ENCODE peak calls at places on chromosome 1, in six cellular contexts. One of them, this sample, is unnamed.
A peak's percentile ranks its signal among the peaks of the same experiment; 100 is the strongest.

GRCh38 chr1:93603106-93603505 is 78.5 kb downstream of the BCAR3 start:
- DNase-seq in HFF-Myc: no peak
- DNase-seq in HCT116: no peak
- DNase-seq in mucosa of gallbladder: no peak
- DNase-seq in stimulated activated CD8-positive, alpha-beta memory T cell treated with anti-CD3 and anti-CD28 coated beads, Interleukin-2, amount 100 ng/mL, for 1 hour: no peak
- DNase-seq in NCI-H2107: no peak
- DNase-seq in this sample: no peak

GRCh38 chr1:58735591-58735990 is 35.7 kb upstream of the MYSM1 start:
- DNase-seq in HFF-Myc: no peak
- DNase-seq in HCT116: no peak
- DNase-seq in mucosa of gallbladder: no peak
- DNase-seq in stimulated activated CD8-positive, alpha-beta memory T cell treated with anti-CD3 and anti-CD28 coated beads, Interleukin-2, amount 100 ng/mL, for 1 hour: no peak
- DNase-seq in NCI-H2107: no peak
- DNase-seq in this sample: no peak

GRCh38 chr1:12556368-12556930 is 61.6 kb downstream of the DHRS3 start:
- DNase-seq in HFF-Myc: no peak
- DNase-seq in HCT116: no peak
- DNase-seq in mucosa of gallbladder: peak; percentile 71
- DNase-seq in stimulated activated CD8-positive, alpha-beta memory T cell treated with anti-CD3 and anti-CD28 coated beads, Interleukin-2, amount 100 ng/mL, for 1 hour: no peak
- DNase-seq in NCI-H2107: no peak
- DNase-seq in this sample: peak; percentile 50

GRCh38 chr1:198619375-198620140 is 19.3 kb upstream of the PTPRC start:
- DNase-seq in HFF-Myc: no peak
- DNase-seq in HCT116: no peak
- DNase-seq in mucosa of gallbladder: no peak
- DNase-seq in stimulated activated CD8-positive, alpha-beta memory T cell treated with anti-CD3 and anti-CD28 coated beads, Interleukin-2, amount 100 ng/mL, for 1 hour: no peak
- DNase-seq in NCI-H2107: no peak
- DNase-seq in this sample: no peak

GRCh38 chr1:17561252-17561558 is 21.7 kb downstream of the ARHGEF10L start:
- DNase-seq in HFF-Myc: no peak
- DNase-seq in HCT116: no peak
- DNase-seq in mucosa of gallbladder: no peak
- DNase-seq in stimulated activated CD8-positive, alpha-beta memory T cell treated with anti-CD3 and anti-CD28 coated beads, Interleukin-2, amount 100 ng/mL, for 1 hour: no peak
- DNase-seq in NCI-H2107: no peak
- DNase-seq in this sample: no peak

GRCh38 chr1:245797592-245798366 is 643.0 kb downstream of the KIF26B start:
- DNase-seq in HFF-Myc: no peak
- DNase-seq in HCT116: peak; percentile 34
- DNase-seq in mucosa of gallbladder: no peak
- DNase-seq in stimulated activated CD8-positive, alpha-beta memory T cell treated with anti-CD3 and anti-CD28 coated beads, Interleukin-2, amount 100 ng/mL, for 1 hour: no peak
- DNase-seq in NCI-H2107: no peak
- DNase-seq in this sample: no peak

GRCh38 chr1:50279622-50280320 is 143.5 kb downstream of the DMRTA2 start:
- DNase-seq in HFF-Myc: no peak
- DNase-seq in HCT116: no peak
- DNase-seq in mucosa of gallbladder: no peak
- DNase-seq in stimulated activated CD8-positive, alpha-beta memory T cell treated with anti-CD3 and anti-CD28 coated beads, Interleukin-2, amount 100 ng/mL, for 1 hour: no peak
- DNase-seq in NCI-H2107: no peak
- DNase-seq in this sample: no peak

GRCh38 chr1:44630116-44630515 is 44.2 kb downstream of the TMEM53 start:
- DNase-seq in HFF-Myc: no peak
- DNase-seq in HCT116: no peak
- DNase-seq in mucosa of gallbladder: no peak
- DNase-seq in stimulated activated CD8-positive, alpha-beta memory T cell treated with anti-CD3 and anti-CD28 coated beads, Interleukin-2, amount 100 ng/mL, for 1 hour: no peak
- DNase-seq in NCI-H2107: no peak
- DNase-seq in this sample: no peak

GRCh38 chr1:70382682-70383081 is 28.2 kb upstream of the ANKRD13C start:
- DNase-seq in HFF-Myc: no peak
- DNase-seq in HCT116: no peak
- DNase-seq in mucosa of gallbladder: no peak
- DNase-seq in stimulated activated CD8-positive, alpha-beta memory T cell treated with anti-CD3 and anti-CD28 coated beads, Interleukin-2, amount 100 ng/mL, for 1 hour: no peak
- DNase-seq in NCI-H2107: no peak
- DNase-seq in this sample: no peak

GRCh38 chr1:19341201-19342076 is 29.3 kb downstream of the SLC66A1 start:
- DNase-seq in HFF-Myc: peak; percentile 38
- DNase-seq in HCT116: peak; percentile 62
- DNase-seq in mucosa of gallbladder: peak; percentile 59
- DNase-seq in stimulated activated CD8-positive, alpha-beta memory T cell treated with anti-CD3 and anti-CD28 coated beads, Interleukin-2, amount 100 ng/mL, for 1 hour: peak; percentile 46
- DNase-seq in NCI-H2107: no peak
- DNase-seq in this sample: no peak

GRCh38 chr1:174114788-174115448 is 44.4 kb upstream of the RABGAP1L start:
- DNase-seq in HFF-Myc: peak; percentile 47
- DNase-seq in HCT116: peak; percentile 67
- DNase-seq in mucosa of gallbladder: peak; percentile 50
- DNase-seq in stimulated activated CD8-positive, alpha-beta memory T cell treated with anti-CD3 and anti-CD28 coated beads, Interleukin-2, amount 100 ng/mL, for 1 hour: no peak
- DNase-seq in NCI-H2107: peak; percentile 5
- DNase-seq in this sample: no peak

GRCh38 chr1:220807726-220808125 is 21.0 kb downstream of the MTARC1 start:
- DNase-seq in HFF-Myc: no peak
- DNase-seq in HCT116: no peak
- DNase-seq in mucosa of gallbladder: no peak
- DNase-seq in stimulated activated CD8-positive, alpha-beta memory T cell treated with anti-CD3 and anti-CD28 coated beads, Interleukin-2, amount 100 ng/mL, for 1 hour: no peak
- DNase-seq in NCI-H2107: no peak
- DNase-seq in this sample: no peak